ENCODE peak calls at places on chromosomes 11 and 22, in nine cellular contexts. B is ovary, L is dorsolateral prefrontal cortex, C is brain microvascular endothelial cell, S is heart right ventricle, D is left ventricle myocardium inferior, F is body of pancreas, H is fibroblast of pulmonary artery, U is tibial nerve. I is an unnamed sample.

GRCh38 chr22:32073823-32074380 is 30.8 kb downstream of the SLC5A1 start:
- DNase-seq in F (peak; percentile 28), H (no peak), C (no peak), U (no peak), B (no peak), D (no peak), L (no peak), S (no peak), I (peak; percentile 34)

GRCh38 chr11:96229354-96229973 is 113.5 kb downstream of the MAML2 start:
- DNase-seq in D (no peak), S (no peak), L (no peak), F (no peak), H (no peak), C (no peak), U (no peak), B (no peak), I (no peak)

GRCh38 chr11:71998649-71999310 is at the start of gene IL18BP:
- DNase-seq in F (no peak), L (no peak), B (no peak), D (no peak), U (no peak), H (no peak), C (no peak), S (no peak), I (no peak)

GRCh38 chr22:38750104-38750503 is 5.7 kb downstream of the SUN2 start:
- DNase-seq in S (no peak), C (no peak), F (no peak), B (no peak), D (no peak), H (no peak), U (no peak), L (no peak), I (no peak)

GRCh38 chr11:6703247-6704063 is 20.3 kb upstream of the MRPL17 start:
- DNase-seq in L (peak; percentile 49), C (peak; percentile 54), H (peak; percentile 86), B (no peak), U (no peak), F (peak; percentile 65), S (peak; percentile 18), D (peak; percentile 26), I (peak; percentile 29)

GRCh38 chr22:32265882-32266767 is 11.0 kb upstream of the SLC5A4 start:
- DNase-seq in D (peak; percentile 53), C (peak; percentile 67), F (peak; percentile 81), B (peak; percentile 60), S (peak; percentile 25), L (peak; percentile 71), U (peak; percentile 33), H (peak; percentile 75), I (peak; percentile 81)

GRCh38 chr11:86660011-86660595 is 12.3 kb downstream of the ME3 start:
- DNase-seq in U (no peak), L (no peak), D (no peak), B (no peak), H (peak; percentile 59), S (no peak), C (peak; percentile 61), F (no peak), I (no peak)

GRCh38 chr11:123725995-123726655 is 15.3 kb downstream of the ZNF202 start:
- DNase-seq in C (no peak), F (no peak), S (no peak), B (no peak), H (no peak), U (no peak), D (no peak), L (no peak), I (no peak)

GRCh38 chr22:39907605-39908097 is 6.8 kb downstream of the GRAP2 start:
- DNase-seq in L (no peak), D (no peak), C (no peak), H (no peak), F (no peak), U (no peak), B (no peak), S (no peak), I (no peak)

GRCh38 chr11:70116386-70117077 is 38.4 kb downstream of the ANO1 start:
- DNase-seq in D (no peak), C (no peak), B (no peak), H (no peak), F (peak; percentile 38), U (no peak), L (no peak), S (peak; percentile 3), I (no peak)

GRCh38 chr22:45469573-45470383 is 32.9 kb upstream of the FBLN1 start:
- DNase-seq in D (no peak), F (no peak), H (no peak), B (no peak), S (no peak), L (no peak), U (no peak), C (no peak), I (no peak)

GRCh38 chr11:19279455-19279854 is 38.7 kb upstream of the E2F8 start:
- DNase-seq in U (no peak), F (no peak), L (no peak), H (no peak), S (no peak), B (no peak), C (no peak), D (no peak), I (no peak)
- TF ChIP-seq CTCF in U (no peak), F (no peak), L (no peak), H (no peak), S (no peak), B (no peak), C (no peak), D (no peak), I (no peak)

GRCh38 chr11:32829680-32830412 is at the start of gene PRRG4:
- DNase-seq in U (peak; percentile 40), D (peak; percentile 55), C (no peak), F (peak; percentile 86), S (peak; percentile 50), H (peak; percentile 33), L (peak; percentile 14), B (peak; percentile 21), I (peak; percentile 88)

GRCh38 chr11:32827276-32827675 is 2.5 kb upstream of the PRRG4 start:
- DNase-seq in H (no peak), D (no peak), C (no peak), B (no peak), F (no peak), L (no peak), U (no peak), S (no peak), I (no peak)

GRCh38 chr11:32830413-32830738 is 649 bp downstream of the PRRG4 start:
- DNase-seq in S (no peak), U (no peak), B (no peak), L (no peak), C (no peak), H (peak; percentile 10), D (no peak), F (peak; percentile 74), I (no peak)

GRCh38 chr11:32830796-32831195 is 1.1 kb downstream of the PRRG4 start:
- DNase-seq in U (no peak), F (no peak), S (no peak), L (no peak), C (no peak), B (no peak), D (no peak), H (no peak), I (no peak)

DNA sequence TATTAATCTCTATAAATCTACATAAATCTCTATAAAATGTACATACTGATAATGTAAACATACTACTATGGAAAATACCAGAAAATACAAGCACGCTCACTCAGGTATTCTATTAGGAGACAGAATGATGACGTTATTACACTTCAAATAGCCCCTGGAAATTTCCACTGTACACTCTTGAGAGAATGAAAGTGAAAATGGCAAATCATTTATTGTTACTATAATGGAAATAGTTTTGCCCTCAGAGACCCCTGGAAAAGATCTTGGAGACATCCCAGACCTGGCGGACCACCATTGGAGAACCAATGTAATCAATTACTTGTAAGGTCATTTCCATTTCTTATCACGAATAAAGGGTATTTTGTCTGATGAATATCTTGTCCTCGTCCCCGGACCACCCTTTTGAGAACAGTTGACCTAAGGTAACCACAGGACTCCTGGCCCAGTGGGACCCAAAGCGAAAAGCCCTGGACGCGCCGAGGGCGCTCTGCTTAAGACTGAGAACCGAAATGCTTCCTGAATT is 509 bp upstream of the PRRG4 start:
- DNase-seq in B (no peak), C (peak; percentile 5), U (no peak), S (no peak), D (no peak), F (no peak), L (no peak), H (no peak), I (no peak)
- H3K4me3 ChIP-seq in B (peak overlapping the region; percentile 43), C (peak overlapping the region; percentile 60), U (peak overlapping the region; percentile 48), S (peak overlapping the region; percentile 63), D (peak overlapping the region; percentile 74), F (peak overlapping the region; percentile 49), L (peak overlapping the region; percentile 71), H (peak overlapping the region; percentile 61), I (peak overlapping the region; percentile 71)

DNA sequence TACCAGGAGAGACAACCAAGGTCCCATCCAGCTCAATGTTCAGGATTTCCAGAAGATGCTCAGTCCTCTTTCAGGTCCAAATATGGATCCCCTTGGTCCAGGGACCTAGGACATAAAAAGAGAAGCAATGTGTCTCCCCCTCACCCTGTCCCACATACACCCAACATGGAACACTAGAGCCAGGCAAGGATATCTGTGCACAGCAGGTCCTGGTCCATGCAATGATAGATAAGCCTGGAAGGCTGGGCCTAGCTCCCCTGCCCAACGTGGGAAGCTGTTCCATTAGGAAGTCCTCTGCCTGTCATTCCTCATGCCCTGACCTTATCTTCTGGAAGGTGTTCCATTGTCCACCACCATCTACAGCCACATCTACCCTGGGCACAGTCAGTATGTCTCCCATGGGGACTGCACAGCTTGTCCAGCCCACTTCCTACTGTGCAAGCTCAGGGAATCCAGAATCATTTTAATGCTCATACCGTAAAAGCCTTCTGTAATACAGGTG is 1434.8 kb downstream of the TBC1D22A start:
- DNase-seq in S (no peak), F (no peak), L (no peak), D (no peak), U (no peak), C (no peak), B (no peak), H (no peak), I (no peak)
- TF ChIP-seq CTCF in S (no peak), F (no peak), L (no peak), D (no peak), U (no peak), C (no peak), B (no peak), H (no peak), I (no peak)

DNA sequence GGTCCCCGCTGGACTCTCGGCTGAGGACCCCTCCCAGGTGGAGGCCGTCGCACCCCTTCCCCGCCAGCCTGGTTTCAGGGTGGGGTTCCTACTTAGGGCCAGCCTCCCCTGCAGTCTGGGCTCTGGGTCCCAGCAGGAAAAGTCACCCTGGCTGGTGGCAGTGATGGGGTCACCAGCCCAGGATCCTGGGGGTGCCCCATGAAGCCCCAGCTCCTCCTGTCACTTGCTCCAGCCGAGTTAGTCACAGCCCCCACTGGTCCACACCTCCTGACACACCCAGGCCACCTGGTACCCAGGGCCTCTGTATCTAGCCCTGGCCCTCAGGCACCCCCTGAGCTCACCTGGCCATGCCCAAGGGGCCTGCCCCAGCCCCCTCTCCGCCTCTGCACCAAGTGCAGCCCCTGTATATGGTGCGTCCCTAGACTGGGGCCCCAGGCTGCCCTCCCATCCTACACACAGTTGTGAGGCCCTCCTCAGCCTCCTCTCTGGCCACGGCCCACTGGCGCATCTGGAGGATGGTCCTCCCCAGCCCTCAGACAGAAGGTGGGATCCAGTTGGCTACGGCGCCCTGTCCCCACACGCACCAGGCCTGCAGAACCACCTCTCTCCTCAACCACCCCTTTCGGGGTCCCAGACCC is 6.7 kb downstream of the PLXNB2 start:
- DNase-seq in H (no peak), U (no peak), B (no peak), D (no peak), F (no peak), S (no peak), L (no peak), C (no peak), I (no peak)
- H3K4me3 ChIP-seq in H (no peak overlapping the region), U (no peak overlapping the region), B (peak overlapping the region; percentile 25), D (peak overlapping the region; percentile 60), F (no peak overlapping the region), S (peak overlapping the region; percentile 52), L (peak overlapping the region; percentile 58), C (no peak overlapping the region), I (no peak overlapping the region)